ENCODE peak calls at places on chromosome 7, in eight cellular contexts. O, Q, B, C, U, G, H and Z are unnamed samples. For H3K4me1 and H3K27me3, the result is how much of the 10 kb centered on the place peaks cover.

GRCh38 chr7:33905389-33906032 is at the start of gene BMPER:
- DNase-seq in G (peak), C (peak), O (peak), B (peak), U (peak), H (no peak), Q (peak), Z (no peak)

GRCh38 chr7:14321947-14322346 is 332.5 kb upstream of the ETV1 start:
- DNase-seq in B (no peak), O (no peak), U (no peak), H (no peak), G (no peak), C (no peak), Q (no peak), Z (no peak)

GRCh38 chr7:47338031-47338430 is 243.9 kb downstream of the TNS3 start:
- DNase-seq in O (no peak), Q (no peak), U (peak), G (no peak), H (no peak), B (no peak), C (no peak), Z (no peak)

GRCh38 chr7:117012284-117013174 is 59.2 kb downstream of the ST7 start:
- DNase-seq in C (no peak), B (no peak), H (no peak), Q (no peak), U (peak), O (no peak), G (no peak), Z (no peak)

GRCh38 chr7:140977351-140978140 is 37.2 kb downstream of the MRPS33 start:
- DNase-seq in O (no peak), Q (no peak), B (no peak), H (no peak), C (no peak), G (no peak), U (no peak), Z (no peak)

GRCh38 chr7:18978108-18978495 is 139.3 kb downstream of the TWIST1 start:
- DNase-seq in H (no peak), Q (no peak), C (no peak), O (no peak), B (no peak), U (peak), G (no peak), Z (no peak)

GRCh38 chr7:80488406-80488805 is 23.5 kb downstream of the GNAT3 start:
- DNase-seq in O (no peak), U (peak), B (no peak), G (no peak), C (no peak), Q (no peak), H (no peak), Z (no peak)

GRCh38 chr7:73701357-73701995 is 18.0 kb downstream of the STX1A start:
- DNase-seq in U (peak), G (peak), C (no peak), B (peak), O (peak), Q (no peak), H (no peak), Z (no peak)

GRCh38 chr7:947391-948210 is 6.9 kb downstream of the ADAP1 start:
- DNase-seq in O (peak), B (peak), H (no peak), C (peak), U (no peak), G (no peak), Q (peak), Z (peak)

GRCh38 chr7:69218634-69219033 is 379.6 kb upstream of the AUTS2 start:
- DNase-seq in B (no peak), G (no peak), Q (no peak), U (no peak), O (no peak), C (no peak), H (no peak), Z (no peak)

GRCh38 chr7:1856966-1857441 is 186.9 kb downstream of the ELFN1 start:
- DNase-seq in O (no peak), C (peak), G (no peak), B (no peak), Q (peak), H (no peak), U (no peak), Z (peak)

GRCh38 chr7:111089822-111090426 is 1.0 kb upstream of the LRRN3 start:
- DNase-seq in C (no peak), H (no peak), U (peak), G (no peak), Q (no peak), B (no peak), O (no peak), Z (no peak)

GRCh38 chr7:134834689-134835462 is 55.4 kb downstream of the CALD1 start:
- DNase-seq in B (no peak), U (peak), G (no peak), C (peak), Q (no peak), O (no peak), H (no peak), Z (peak)

GRCh38 chr7:101940830-101941229 is 123.4 kb downstream of the CUX1 start:
- DNase-seq in H (no peak), U (no peak), B (no peak), G (no peak), Q (no peak), O (peak), C (peak), Z (no peak)

GRCh38 chr7:118169146-118169545 is 14.8 kb upstream of the LSM8 start:
- DNase-seq in Q (no peak), G (no peak), U (peak), B (no peak), H (no peak), O (no peak), C (no peak), Z (no peak)

DNA sequence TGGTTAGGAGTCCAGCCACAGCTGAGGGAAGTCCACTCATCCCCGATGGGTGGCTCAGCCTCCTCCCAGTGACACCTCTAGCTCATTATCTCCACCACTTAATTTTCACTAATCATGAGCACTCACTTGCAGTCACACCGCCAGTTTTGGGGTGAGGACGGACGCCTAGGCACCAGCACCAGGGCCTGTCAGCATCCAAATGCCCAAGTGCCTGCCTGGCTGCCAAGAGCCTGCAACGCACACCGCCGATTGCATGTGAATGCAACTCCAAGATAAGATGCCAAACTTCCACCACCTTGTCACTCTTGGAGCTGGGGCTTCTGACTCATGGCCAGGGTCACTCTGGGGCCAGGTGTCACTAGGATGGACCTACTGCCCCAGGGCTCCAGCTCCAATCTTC is 24.4 kb upstream of the SMARCD3 start:
- DNase-seq in U (no peak), Q (no peak), H (no peak), O (no peak), B (no peak), C (no peak), G (no peak), Z (peak)
- H3K4me1 ChIP-seq in U (under half), Q (under half), H (under half), O (under half), B (under half), C (under half), G (under half), Z (under half)

DNA sequence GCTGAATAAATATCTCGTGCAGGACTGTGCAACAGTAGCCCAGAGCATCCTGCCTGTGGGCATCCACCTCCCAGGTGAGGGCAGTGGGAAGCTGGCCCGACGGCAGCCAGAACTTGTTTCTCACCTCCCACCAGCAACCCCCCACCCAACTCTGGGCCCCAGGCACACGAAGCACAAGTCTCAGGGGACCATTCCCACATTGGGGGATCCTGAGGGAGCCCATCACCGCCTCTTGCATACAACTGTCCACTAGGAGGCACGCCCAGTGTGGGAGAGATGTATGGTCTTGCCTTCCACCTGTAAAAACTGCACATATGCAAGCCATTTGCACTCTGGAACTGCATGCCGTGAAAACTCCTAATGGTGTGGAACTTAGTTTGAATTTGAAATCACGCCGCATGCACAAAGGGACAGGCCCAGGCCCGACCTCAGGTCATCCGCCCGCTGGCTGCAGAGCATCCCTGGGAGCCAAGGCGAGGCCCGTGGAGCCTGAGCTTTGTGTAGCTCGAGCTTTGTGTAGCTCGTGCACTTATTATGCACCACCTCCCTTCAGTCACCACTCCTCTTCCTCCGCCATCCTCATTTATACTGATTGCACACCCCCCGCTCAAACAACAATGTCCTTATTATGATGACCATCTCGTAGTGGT is 147.9 kb downstream of the ADCY1 start:
- DNase-seq in C (no peak), Q (peak), G (no peak), U (no peak), H (no peak), B (no peak), O (no peak), Z (no peak)
- TF ChIP-seq POLR2A in C (no peak), Q (no peak), G (no peak), U (no peak), H (no peak), B (no peak), O (no peak), Z (no peak)

GRCh38 chr7:158476303-158476932 is 111.2 kb downstream of the PTPRN2 start:
- DNase-seq in O (no peak), U (no peak), C (no peak), Q (no peak), G (no peak), H (no peak), B (no peak), Z (no peak)

GRCh38 chr7:158479680-158480025 is 108.0 kb downstream of the PTPRN2 start:
- DNase-seq in H (no peak), Q (no peak), U (no peak), G (no peak), B (no peak), C (no peak), O (no peak), Z (no peak)

GRCh38 chr7:158482460-158482859 is 105.2 kb downstream of the PTPRN2 start:
- DNase-seq in U (no peak), G (no peak), B (no peak), C (no peak), H (no peak), O (no peak), Q (no peak), Z (no peak)

GRCh38 chr7:158477866-158478265 is 109.8 kb downstream of the PTPRN2 start:
- DNase-seq in U (no peak), B (no peak), H (no peak), Q (no peak), G (no peak), O (no peak), C (no peak), Z (no peak)

DNA sequence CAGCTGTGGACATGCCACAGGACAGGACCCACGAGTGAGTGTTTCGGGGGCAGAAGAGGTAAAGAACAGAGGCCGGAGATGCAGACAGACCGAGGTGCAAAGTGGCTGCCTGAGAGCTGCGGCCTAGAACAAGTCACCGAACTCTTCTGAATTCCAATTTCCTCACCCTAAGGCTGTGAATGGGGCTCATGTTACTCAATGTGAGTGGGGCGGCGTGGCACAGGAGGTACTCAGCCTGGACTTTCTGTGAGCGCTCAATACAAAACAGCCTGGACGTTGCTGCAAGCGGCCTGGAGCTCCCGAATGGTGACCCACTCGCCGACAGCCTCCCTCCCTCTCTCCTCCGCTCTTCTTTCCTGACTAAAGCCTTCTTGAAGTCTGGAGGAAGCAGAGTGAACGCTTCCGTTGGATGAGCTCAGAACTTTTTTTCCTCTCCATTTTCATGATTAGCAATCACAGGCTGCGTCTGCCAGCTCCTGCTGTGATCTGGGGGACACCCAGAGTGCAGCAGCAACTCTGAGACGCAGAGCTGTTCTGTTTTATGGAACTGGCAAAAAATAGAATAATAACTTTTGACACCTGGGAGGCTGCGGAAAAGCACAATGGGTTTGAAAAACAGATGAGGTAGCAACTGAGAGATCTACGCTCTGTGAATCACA is 108.5 kb downstream of the PTPRN2 start:
- DNase-seq in Q (no peak), H (no peak), U (no peak), O (no peak), C (no peak), G (no peak), B (no peak), Z (no peak)
- H3K27me3 ChIP-seq in Q (under half), H (under half), U (under half), O (under half), C (under half), G (under half), B (under half), Z (under half)

DNA sequence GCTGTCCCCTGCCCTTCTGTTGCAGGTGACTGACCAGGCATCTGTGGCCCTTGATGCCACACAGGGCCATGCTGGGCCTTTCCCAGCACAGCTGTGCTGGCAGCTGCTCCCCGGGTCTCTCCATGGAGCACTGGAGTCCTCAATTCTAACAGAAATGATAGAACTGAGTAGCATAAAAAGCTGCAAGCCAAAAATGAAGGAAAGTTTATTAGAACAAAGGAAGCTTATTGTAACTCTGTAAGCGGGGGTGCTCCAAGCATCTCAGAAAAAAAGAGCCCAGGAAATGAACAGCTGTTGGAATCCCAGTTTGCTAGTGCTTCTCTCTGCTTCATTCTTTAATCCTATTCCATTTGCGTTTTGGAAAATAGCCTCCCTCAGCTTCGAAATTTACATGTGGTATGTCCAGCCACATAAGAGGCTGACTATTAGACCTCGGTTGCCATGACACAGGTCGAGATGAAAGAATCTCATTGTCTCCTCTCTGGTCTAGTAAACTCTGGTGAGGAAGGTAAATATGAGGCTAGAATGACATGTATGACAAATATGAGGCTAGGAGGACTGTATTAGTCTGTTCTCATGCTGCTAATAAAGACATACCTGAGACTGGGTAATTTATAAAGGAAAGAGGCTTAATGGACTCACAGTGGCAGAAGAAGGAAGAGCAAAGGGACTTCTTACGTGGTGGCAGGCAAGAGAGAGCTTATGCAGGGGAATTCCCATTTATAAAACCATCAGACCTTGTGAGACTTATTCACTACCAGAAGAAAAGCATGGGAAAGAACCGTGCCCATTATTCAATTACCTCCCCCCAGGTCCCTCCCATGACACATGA is 23.7 kb downstream of the EPDR1 start:
- DNase-seq in O (no peak), U (no peak), B (no peak), C (no peak), G (no peak), Q (no peak), H (no peak), Z (no peak)
- H3K4me1 ChIP-seq in O (under half), U (under half), B (under half), C (under half), G (under half), Q (under half), H (under half), Z (under half)

GRCh38 chr7:96709381-96710228 is at the start of gene SEM1:
- DNase-seq in U (peak), B (peak), C (peak), Q (peak), H (peak), G (peak), O (peak), Z (peak)
- TF ChIP-seq POLR2A in U (peak), B (peak), C (no peak), Q (no peak), H (no peak), G (peak), O (peak), Z (no peak)